ENCODE peak calls at places on chromosomes 5 and 9, in four cellular contexts. P, B, M and N are unnamed samples.

GRCh38 chr9:108053555-108054061 is 564.0 kb upstream of the KLF4 start:
- DNase-seq in P (peak), B (peak), M (peak), N (peak)

GRCh38 chr5:2223303-2223702 is 340.6 kb upstream of the IRX4 start:
- DNase-seq in P (no peak), B (peak), M (peak), N (peak)

GRCh38 chr5:32283539-32284377 is 29.0 kb downstream of the MTMR12 start:
- DNase-seq in P (peak), B (peak), M (no peak), N (peak)

GRCh38 chr5:126527892-126528291 is 67.1 kb downstream of the ALDH7A1 start:
- DNase-seq in P (no peak), B (peak), M (no peak), N (peak)

GRCh38 chr5:160556886-160557285 is 135.2 kb downstream of the PTTG1 start:
- DNase-seq in P (no peak), B (no peak), M (no peak), N (peak)

GRCh38 chr9:38371495-38371894 is 21.0 kb upstream of the ALDH1B1 start:
- DNase-seq in P (peak), B (no peak), M (no peak), N (peak)

GRCh38 chr9:92763721-92764380 is 782 bp downstream of the BICD2 start:
- DNase-seq in P (no peak), B (no peak), M (peak), N (peak)

GRCh38 chr9:134980516-134980915 is 62.8 kb upstream of the FCN1 start:
- DNase-seq in P (no peak), B (no peak), M (peak), N (no peak)

GRCh38 chr5:138408023-138408422 is 30.8 kb upstream of the REEP2 start:
- DNase-seq in P (no peak), B (no peak), M (no peak), N (no peak)

GRCh38 chr9:108186996-108187395 is 668.8 kb downstream of the ACTL7B start:
- DNase-seq in P (peak), B (peak), M (no peak), N (peak)

GRCh38 chr5:136164226-136164625 is 28.7 kb downstream of the SMIM32 start:
- DNase-seq in P (no peak), B (no peak), M (no peak), N (no peak)

GRCh38 chr9:5633243-5633642 is 4.3 kb downstream of the RIC1 start:
- DNase-seq in P (peak), B (no peak), M (no peak), N (peak)

GRCh38 chr9:72526901-72527800 is 5.7 kb downstream of the TMC1 start:
- DNase-seq in P (peak), B (peak), M (peak), N (peak)

GRCh38 chr9:128455849-128456612 is at the start of gene ODF2:
- DNase-seq in P (peak), B (peak), M (peak), N (peak)

GRCh38 chr5:176413709-176414191 is 2.6 kb downstream of the CLTB start:
- DNase-seq in P (no peak), B (no peak), M (peak), N (no peak)

GRCh38 chr5:15850939-15851341 is 328.7 kb downstream of the MARCHF11 start:
- DNase-seq in P (peak), B (no peak), M (no peak), N (no peak)

GRCh38 chr5:51382759-51383493 is at the start of gene ISL1:
- DNase-seq in P (peak), B (peak), M (peak), N (peak)

GRCh38 chr9:111034573-111035539 is 3.4 kb downstream of the LPAR1 start:
- DNase-seq in P (peak), B (no peak), M (no peak), N (peak)

GRCh38 chr5:138082033-138082432 is 1.8 kb upstream of the WNT8A start:
- DNase-seq in P (no peak), B (no peak), M (no peak), N (no peak)

GRCh38 chr5:178416919-178417318 is 173.3 kb downstream of the COL23A1 start:
- DNase-seq in P (peak), B (no peak), M (no peak), N (no peak)

GRCh38 chr5:94748212-94748611 is 129.7 kb downstream of the SLF1 start:
- DNase-seq in P (no peak), B (no peak), M (no peak), N (no peak)

GRCh38 chr9:104322581-104322980 is 181.5 kb upstream of the OR13F1 start:
- DNase-seq in P (no peak), B (no peak), M (no peak), N (no peak)

GRCh38 chr5:64690417-64691151 is at the start of gene SHISAL2B:
- DNase-seq in P (peak), B (peak), M (no peak), N (peak)

GRCh38 chr5:179227578-179228311 is 117.5 kb downstream of the ADAMTS2 start:
- DNase-seq in P (peak), B (no peak), M (peak), N (no peak)

GRCh38 chr5:1934056-1934394 is 51.3 kb upstream of the IRX4 start:
- DNase-seq in P (no peak), B (no peak), M (no peak), N (no peak)

GRCh38 chr5:9726931-9727330 is 96.8 kb upstream of the TAS2R1 start:
- DNase-seq in P (no peak), B (no peak), M (no peak), N (no peak)

GRCh38 chr9:101365181-101365580 is 19.6 kb downstream of the BAAT start:
- DNase-seq in P (peak), B (no peak), M (no peak), N (peak)

GRCh38 chr5:81717815-81718214 is 33.1 kb downstream of the SSBP2 start:
- DNase-seq in P (no peak), B (no peak), M (no peak), N (no peak)

GRCh38 chr5:175381116-175381515 is 62.9 kb downstream of the DRD1 start:
- DNase-seq in P (no peak), B (no peak), M (no peak), N (no peak)

GRCh38 chr9:137606005-137606601 is 617 bp downstream of the ARRDC1 start:
- DNase-seq in P (no peak), B (no peak), M (peak), N (no peak)

GRCh38 chr5:120252839-120253238 is 211.3 kb upstream of the PRR16 start:
- DNase-seq in P (peak), B (peak), M (no peak), N (peak)

GRCh38 chr5:138157626-138158025 is 18.4 kb upstream of the NME5 start:
- DNase-seq in P (peak), B (no peak), M (no peak), N (no peak)

GRCh38 chr5:122775713-122776084 is 819 bp downstream of the SNX2 start:
- DNase-seq in P (peak), B (no peak), M (no peak), N (peak)

GRCh38 chr9:79360387-79361347 is 211.1 kb upstream of the TLE4 start:
- DNase-seq in P (peak), B (no peak), M (no peak), N (no peak)

GRCh38 chr9:125747765-125748510 is 765 bp downstream of the PBX3 start:
- DNase-seq in P (peak), B (peak), M (peak), N (no peak)

GRCh38 chr9:86667307-86667706 is 280.0 kb downstream of the GAS1 start:
- DNase-seq in P (peak), B (peak), M (no peak), N (peak)

GRCh38 chr5:110333384-110333783 is 393.1 kb downstream of the TMEM232 start:
- DNase-seq in P (peak), B (no peak), M (no peak), N (peak)

GRCh38 chr5:82635561-82636288 is 357.6 kb upstream of the RPS23 start:
- DNase-seq in P (no peak), B (peak), M (no peak), N (peak)

GRCh38 chr9:18474778-18475177 is 825 bp downstream of the ADAMTSL1 start:
- DNase-seq in P (peak), B (no peak), M (no peak), N (peak)
- H3K4me3 ChIP-seq in P (peak), B (peak), M (peak), N (peak)

GRCh38 chr5:140547508-140548299 is at the start of gene EIF4EBP3:
- DNase-seq in P (peak), B (peak), M (peak), N (peak)
- TF ChIP-seq CTCF in P (peak), B (peak), M (peak), N (peak)

DNA sequence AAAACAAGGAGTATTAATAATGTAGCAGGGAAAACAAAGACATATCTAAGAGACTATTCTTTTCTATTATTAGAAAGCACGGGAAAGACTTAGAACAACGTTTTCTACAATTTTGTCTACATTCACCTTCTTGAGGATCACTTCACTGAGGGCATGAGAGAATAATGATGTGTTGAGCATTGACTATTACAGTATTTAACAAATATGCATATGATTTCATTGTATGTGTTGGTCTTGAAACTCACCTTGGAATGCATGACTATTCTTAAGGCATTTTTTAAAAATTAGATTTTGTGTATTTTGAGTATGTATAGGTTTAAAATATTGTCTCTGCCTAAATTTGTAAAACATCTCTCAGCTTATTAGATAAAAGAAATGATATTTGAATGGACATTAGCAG is 1.2 kb downstream of the FSD1L start:
- DNase-seq in P (no peak), B (no peak), M (no peak), N (peak)
- H3K4me3 ChIP-seq in P (peak), B (peak), M (peak), N (peak)

GRCh38 chr9:29211681-29212589 is 1638.7 kb upstream of the C9orf72 start:
- DNase-seq in P (peak), B (peak), M (peak), N (no peak)
- TF ChIP-seq CTCF in P (peak), B (peak), M (peak), N (peak)

DNA sequence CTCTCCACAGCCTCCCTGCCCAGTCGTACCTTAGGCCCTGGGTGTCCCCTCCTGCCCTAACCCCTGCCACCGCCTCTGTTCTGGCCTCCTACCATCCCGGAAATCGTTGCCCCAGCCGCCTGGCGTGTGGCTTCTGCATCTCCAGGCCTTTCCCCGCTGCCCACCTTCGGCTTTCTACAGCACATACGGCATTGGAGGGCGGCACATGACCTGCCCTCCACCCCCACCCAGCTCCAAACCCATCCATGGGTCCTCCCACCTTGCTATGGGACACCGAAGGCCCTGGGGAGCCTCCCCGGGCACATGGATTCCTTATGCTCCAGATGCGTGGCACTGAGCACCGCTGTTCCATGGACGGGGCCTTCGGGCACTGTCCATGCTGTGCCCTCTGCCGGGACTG is 32.0 kb downstream of the FGF18 start:
- DNase-seq in P (no peak), B (no peak), M (no peak), N (no peak)
- H3K4me3 ChIP-seq in P (no peak), B (no peak), M (no peak), N (peak)

GRCh38 chr9:107043886-107044285 is 180.9 kb downstream of the ZNF462 start:
- DNase-seq in P (no peak), B (no peak), M (no peak), N (no peak)
- TF ChIP-seq CTCF in P (no peak), B (no peak), M (no peak), N (no peak)

GRCh38 chr5:75612211-75612579 is 942 bp downstream of the ANKDD1B start:
- DNase-seq in P (no peak), B (no peak), M (no peak), N (no peak)
- H3K4me3 ChIP-seq in P (no peak), B (peak), M (peak), N (peak)

GRCh38 chr5:33297760-33298216 is 143.0 kb upstream of the TARS1 start:
- DNase-seq in P (no peak), B (no peak), M (no peak), N (no peak)
- TF ChIP-seq CTCF in P (no peak), B (no peak), M (peak), N (no peak)